ENCODE peak calls at places on chromosomes 1 and 21, in ten cellular contexts. One of them, this sample, is unnamed.

GRCh38 chr1:232805269-232806070 is at the start of gene MAP10:
- DNase-seq in choroid plexus epithelial cell: peak
- DNase-seq in HAP-1: no peak
- DNase-seq in iPS DF 6.9: peak
- DNase-seq in body of pancreas: peak
- DNase-seq in CD4-positive, CD25-positive, alpha-beta regulatory T cell: peak
- DNase-seq in GM12865: peak
- DNase-seq in NB4: peak
- DNase-seq in cardiac fibroblast: peak
- DNase-seq in fibroblast of pulmonary artery: peak
- DNase-seq in this sample: peak

GRCh38 chr1:236774926-236775325 is 20.2 kb upstream of the MTR start:
- DNase-seq in NB4: no peak
- DNase-seq in CD4-positive, CD25-positive, alpha-beta regulatory T cell: no peak
- DNase-seq in HAP-1: peak
- DNase-seq in GM12865: no peak
- DNase-seq in cardiac fibroblast: peak
- DNase-seq in choroid plexus epithelial cell: peak
- DNase-seq in fibroblast of pulmonary artery: peak
- DNase-seq in body of pancreas: no peak
- DNase-seq in iPS DF 6.9: peak
- DNase-seq in this sample: no peak

GRCh38 chr21:39518055-39518844 is 66.5 kb downstream of the SH3BGR start:
- DNase-seq in choroid plexus epithelial cell: peak
- DNase-seq in body of pancreas: peak
- DNase-seq in CD4-positive, CD25-positive, alpha-beta regulatory T cell: peak
- DNase-seq in HAP-1: peak
- DNase-seq in fibroblast of pulmonary artery: peak
- DNase-seq in iPS DF 6.9: peak
- DNase-seq in cardiac fibroblast: peak
- DNase-seq in NB4: peak
- DNase-seq in GM12865: peak
- DNase-seq in this sample: peak

GRCh38 chr1:71081697-71082080 is 854 bp upstream of the ZRANB2 start:
- DNase-seq in CD4-positive, CD25-positive, alpha-beta regulatory T cell: no peak
- DNase-seq in GM12865: peak
- DNase-seq in body of pancreas: no peak
- DNase-seq in fibroblast of pulmonary artery: no peak
- DNase-seq in cardiac fibroblast: peak
- DNase-seq in HAP-1: no peak
- DNase-seq in choroid plexus epithelial cell: no peak
- DNase-seq in NB4: peak
- DNase-seq in iPS DF 6.9: no peak
- DNase-seq in this sample: no peak

GRCh38 chr21:45150630-45151265 is 76.4 kb downstream of the ADARB1 start:
- DNase-seq in body of pancreas: no peak
- DNase-seq in iPS DF 6.9: no peak
- DNase-seq in NB4: no peak
- DNase-seq in CD4-positive, CD25-positive, alpha-beta regulatory T cell: no peak
- DNase-seq in fibroblast of pulmonary artery: no peak
- DNase-seq in GM12865: no peak
- DNase-seq in choroid plexus epithelial cell: no peak
- DNase-seq in HAP-1: no peak
- DNase-seq in cardiac fibroblast: no peak
- DNase-seq in this sample: no peak

GRCh38 chr1:194176212-194176611 is 989.8 kb upstream of the B3GALT2 start:
- DNase-seq in CD4-positive, CD25-positive, alpha-beta regulatory T cell: no peak
- DNase-seq in iPS DF 6.9: no peak
- DNase-seq in fibroblast of pulmonary artery: no peak
- DNase-seq in choroid plexus epithelial cell: no peak
- DNase-seq in cardiac fibroblast: no peak
- DNase-seq in HAP-1: no peak
- DNase-seq in NB4: no peak
- DNase-seq in body of pancreas: no peak
- DNase-seq in GM12865: no peak
- DNase-seq in this sample: no peak

GRCh38 chr21:30605968-30606367 is 5.1 kb downstream of the KRTAP22-1 start:
- DNase-seq in NB4: no peak
- DNase-seq in fibroblast of pulmonary artery: no peak
- DNase-seq in body of pancreas: no peak
- DNase-seq in HAP-1: no peak
- DNase-seq in iPS DF 6.9: no peak
- DNase-seq in CD4-positive, CD25-positive, alpha-beta regulatory T cell: no peak
- DNase-seq in cardiac fibroblast: no peak
- DNase-seq in GM12865: no peak
- DNase-seq in choroid plexus epithelial cell: no peak
- DNase-seq in this sample: no peak

GRCh38 chr1:199305053-199305452 is 666.2 kb downstream of the PTPRC start:
- DNase-seq in GM12865: no peak
- DNase-seq in HAP-1: no peak
- DNase-seq in fibroblast of pulmonary artery: no peak
- DNase-seq in NB4: no peak
- DNase-seq in cardiac fibroblast: no peak
- DNase-seq in body of pancreas: no peak
- DNase-seq in iPS DF 6.9: no peak
- DNase-seq in CD4-positive, CD25-positive, alpha-beta regulatory T cell: no peak
- DNase-seq in choroid plexus epithelial cell: no peak
- DNase-seq in this sample: no peak

GRCh38 chr1:66275601-66276023 is 258.3 kb upstream of the SGIP1 start:
- DNase-seq in body of pancreas: no peak
- DNase-seq in HAP-1: no peak
- DNase-seq in choroid plexus epithelial cell: no peak
- DNase-seq in GM12865: no peak
- DNase-seq in CD4-positive, CD25-positive, alpha-beta regulatory T cell: no peak
- DNase-seq in iPS DF 6.9: no peak
- DNase-seq in NB4: peak
- DNase-seq in fibroblast of pulmonary artery: no peak
- DNase-seq in cardiac fibroblast: no peak
- DNase-seq in this sample: no peak

GRCh38 chr1:169849346-169850022 is 44.2 kb downstream of the SCYL3 start:
- DNase-seq in body of pancreas: no peak
- DNase-seq in GM12865: no peak
- DNase-seq in iPS DF 6.9: no peak
- DNase-seq in CD4-positive, CD25-positive, alpha-beta regulatory T cell: no peak
- DNase-seq in NB4: no peak
- DNase-seq in cardiac fibroblast: no peak
- DNase-seq in choroid plexus epithelial cell: no peak
- DNase-seq in fibroblast of pulmonary artery: no peak
- DNase-seq in HAP-1: no peak
- DNase-seq in this sample: no peak

GRCh38 chr1:38568061-38568857 is 291.3 kb downstream of the RRAGC start:
- DNase-seq in HAP-1: no peak
- DNase-seq in CD4-positive, CD25-positive, alpha-beta regulatory T cell: no peak
- DNase-seq in NB4: no peak
- DNase-seq in GM12865: no peak
- DNase-seq in cardiac fibroblast: no peak
- DNase-seq in fibroblast of pulmonary artery: no peak
- DNase-seq in iPS DF 6.9: no peak
- DNase-seq in choroid plexus epithelial cell: no peak
- DNase-seq in body of pancreas: no peak
- DNase-seq in this sample: no peak

GRCh38 chr1:168455764-168456163 is 88.0 kb downstream of the XCL2 start:
- DNase-seq in GM12865: no peak
- DNase-seq in fibroblast of pulmonary artery: no peak
- DNase-seq in body of pancreas: no peak
- DNase-seq in NB4: no peak
- DNase-seq in cardiac fibroblast: no peak
- DNase-seq in iPS DF 6.9: no peak
- DNase-seq in HAP-1: no peak
- DNase-seq in CD4-positive, CD25-positive, alpha-beta regulatory T cell: no peak
- DNase-seq in choroid plexus epithelial cell: no peak
- DNase-seq in this sample: no peak

GRCh38 chr1:174023438-174023837 is 1.3 kb upstream of the RC3H1 start:
- DNase-seq in cardiac fibroblast: peak
- DNase-seq in HAP-1: peak
- DNase-seq in fibroblast of pulmonary artery: peak
- DNase-seq in iPS DF 6.9: no peak
- DNase-seq in CD4-positive, CD25-positive, alpha-beta regulatory T cell: no peak
- DNase-seq in choroid plexus epithelial cell: peak
- DNase-seq in body of pancreas: peak
- DNase-seq in NB4: peak
- DNase-seq in GM12865: no peak
- DNase-seq in this sample: no peak

DNA sequence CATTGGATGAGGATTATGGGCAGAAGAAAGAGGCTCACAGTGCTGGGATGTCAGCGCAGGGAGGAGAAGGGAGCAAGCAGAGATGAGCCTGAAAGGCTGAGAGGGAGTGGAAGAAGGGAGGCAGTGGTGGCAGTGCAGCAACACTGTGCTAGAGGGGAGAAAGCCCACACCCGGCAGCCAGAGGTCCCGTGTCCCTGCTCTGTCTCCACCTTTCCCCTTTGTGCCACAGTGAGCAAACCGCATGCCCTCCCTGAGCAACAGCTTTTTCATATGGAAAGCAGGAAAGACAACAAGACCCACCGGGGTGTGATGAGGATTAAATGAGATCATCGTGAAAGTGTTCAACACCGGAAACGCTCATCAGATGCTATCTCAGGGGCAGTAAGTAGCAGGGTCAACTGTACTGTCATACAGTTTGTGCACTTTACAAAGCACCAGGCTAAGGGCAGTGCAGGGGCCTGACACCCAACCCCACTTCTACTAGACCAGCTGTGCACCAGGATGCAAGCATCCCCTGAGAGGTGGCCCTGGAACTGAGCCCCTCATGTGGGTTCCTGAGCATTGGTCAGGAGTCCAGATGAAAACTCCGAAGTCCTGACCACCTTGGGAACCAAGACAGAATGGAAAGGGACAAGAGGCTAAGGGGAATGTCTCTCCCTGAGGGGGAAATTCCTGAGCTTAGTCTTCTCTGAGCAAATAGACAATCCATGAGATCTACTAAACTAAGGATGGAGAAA is 9.1 kb downstream of the NHLH1 start:
- DNase-seq in iPS DF 6.9: no peak
- DNase-seq in fibroblast of pulmonary artery: no peak
- DNase-seq in CD4-positive, CD25-positive, alpha-beta regulatory T cell: no peak
- DNase-seq in cardiac fibroblast: no peak
- DNase-seq in GM12865: peak
- DNase-seq in NB4: peak
- DNase-seq in choroid plexus epithelial cell: peak
- DNase-seq in body of pancreas: no peak
- DNase-seq in HAP-1: peak
- DNase-seq in this sample: no peak
- H3K4me3 ChIP-seq in iPS DF 6.9: no peak
- H3K4me3 ChIP-seq in fibroblast of pulmonary artery: no peak
- H3K4me3 ChIP-seq in CD4-positive, CD25-positive, alpha-beta regulatory T cell: peak
- H3K4me3 ChIP-seq in cardiac fibroblast: no peak
- H3K4me3 ChIP-seq in GM12865: no peak
- H3K4me3 ChIP-seq in NB4: no peak
- H3K4me3 ChIP-seq in choroid plexus epithelial cell: no peak
- H3K4me3 ChIP-seq in body of pancreas: no peak
- H3K4me3 ChIP-seq in HAP-1: no peak
- H3K4me3 ChIP-seq in this sample: no peak

GRCh38 chr1:239169276-239169675 is 217.1 kb upstream of the CHRM3 start:
- DNase-seq in fibroblast of pulmonary artery: no peak
- DNase-seq in HAP-1: no peak
- DNase-seq in cardiac fibroblast: no peak
- DNase-seq in CD4-positive, CD25-positive, alpha-beta regulatory T cell: no peak
- DNase-seq in NB4: no peak
- DNase-seq in GM12865: no peak
- DNase-seq in choroid plexus epithelial cell: no peak
- DNase-seq in body of pancreas: no peak
- DNase-seq in iPS DF 6.9: no peak
- DNase-seq in this sample: no peak

GRCh38 chr1:239164451-239165180 is 221.8 kb upstream of the CHRM3 start:
- DNase-seq in GM12865: no peak
- DNase-seq in CD4-positive, CD25-positive, alpha-beta regulatory T cell: no peak
- DNase-seq in iPS DF 6.9: no peak
- DNase-seq in NB4: no peak
- DNase-seq in cardiac fibroblast: no peak
- DNase-seq in fibroblast of pulmonary artery: no peak
- DNase-seq in HAP-1: no peak
- DNase-seq in choroid plexus epithelial cell: no peak
- DNase-seq in body of pancreas: no peak
- DNase-seq in this sample: no peak
- H3K4me3 ChIP-seq in GM12865: no peak
- H3K4me3 ChIP-seq in CD4-positive, CD25-positive, alpha-beta regulatory T cell: no peak
- H3K4me3 ChIP-seq in iPS DF 6.9: no peak
- H3K4me3 ChIP-seq in NB4: no peak
- H3K4me3 ChIP-seq in cardiac fibroblast: no peak
- H3K4me3 ChIP-seq in fibroblast of pulmonary artery: no peak
- H3K4me3 ChIP-seq in HAP-1: no peak
- H3K4me3 ChIP-seq in choroid plexus epithelial cell: no peak
- H3K4me3 ChIP-seq in body of pancreas: no peak
- H3K4me3 ChIP-seq in this sample: no peak

DNA sequence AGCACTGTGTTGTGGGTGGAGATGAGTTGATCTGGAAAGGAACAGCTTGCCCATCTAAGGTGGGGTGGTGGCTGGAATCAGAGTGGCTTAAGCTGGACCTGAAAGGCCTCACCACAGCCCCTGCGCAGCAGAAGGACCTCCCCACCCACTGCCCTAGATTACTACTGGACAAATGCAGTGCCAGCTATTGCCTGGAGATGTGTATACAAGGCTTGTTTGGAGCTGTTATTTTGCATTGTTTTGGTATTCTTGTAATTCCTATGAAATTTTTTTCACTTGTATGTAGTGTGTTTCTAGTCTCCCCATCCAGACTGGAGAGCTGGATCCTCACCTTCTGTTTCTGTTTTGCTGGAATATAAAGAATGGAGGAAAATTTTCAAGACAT is 1.3 kb upstream of the SLC30A1 start:
- DNase-seq in body of pancreas: no peak
- DNase-seq in cardiac fibroblast: peak
- DNase-seq in CD4-positive, CD25-positive, alpha-beta regulatory T cell: no peak
- DNase-seq in choroid plexus epithelial cell: no peak
- DNase-seq in fibroblast of pulmonary artery: no peak
- DNase-seq in GM12865: no peak
- DNase-seq in iPS DF 6.9: no peak
- DNase-seq in NB4: no peak
- DNase-seq in HAP-1: no peak
- DNase-seq in this sample: no peak
- H3K4me3 ChIP-seq in body of pancreas: no peak
- H3K4me3 ChIP-seq in cardiac fibroblast: no peak
- H3K4me3 ChIP-seq in CD4-positive, CD25-positive, alpha-beta regulatory T cell: no peak
- H3K4me3 ChIP-seq in choroid plexus epithelial cell: no peak
- H3K4me3 ChIP-seq in fibroblast of pulmonary artery: no peak
- H3K4me3 ChIP-seq in GM12865: no peak
- H3K4me3 ChIP-seq in iPS DF 6.9: no peak
- H3K4me3 ChIP-seq in NB4: no peak
- H3K4me3 ChIP-seq in HAP-1: no peak
- H3K4me3 ChIP-seq in this sample: no peak

DNA sequence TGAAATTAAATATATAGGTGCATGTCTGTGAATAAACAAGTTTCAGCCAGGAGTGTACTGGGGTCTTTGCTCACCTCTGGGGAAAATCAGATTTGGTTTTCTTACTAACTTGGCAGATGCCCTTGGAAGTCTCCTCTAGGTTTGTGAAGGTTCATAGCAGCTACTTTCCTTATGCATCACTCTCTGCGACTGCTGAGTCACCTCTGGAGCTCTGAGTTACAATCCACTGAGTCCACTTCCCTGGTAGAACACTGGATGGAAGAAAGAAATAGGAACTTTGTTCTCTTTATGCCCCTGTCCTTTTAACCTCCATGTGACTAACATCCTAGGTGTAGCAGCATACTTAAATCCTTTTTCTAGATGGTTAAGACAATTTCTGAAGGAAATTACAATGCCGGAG is 4.4 kb upstream of the FASLG start:
- DNase-seq in iPS DF 6.9: no peak
- DNase-seq in choroid plexus epithelial cell: peak
- DNase-seq in HAP-1: no peak
- DNase-seq in CD4-positive, CD25-positive, alpha-beta regulatory T cell: no peak
- DNase-seq in fibroblast of pulmonary artery: peak
- DNase-seq in NB4: no peak
- DNase-seq in body of pancreas: no peak
- DNase-seq in GM12865: peak
- DNase-seq in cardiac fibroblast: peak
- DNase-seq in this sample: peak
- H3K4me3 ChIP-seq in iPS DF 6.9: no peak
- H3K4me3 ChIP-seq in choroid plexus epithelial cell: no peak
- H3K4me3 ChIP-seq in HAP-1: no peak
- H3K4me3 ChIP-seq in CD4-positive, CD25-positive, alpha-beta regulatory T cell: no peak
- H3K4me3 ChIP-seq in fibroblast of pulmonary artery: no peak
- H3K4me3 ChIP-seq in NB4: no peak
- H3K4me3 ChIP-seq in body of pancreas: no peak
- H3K4me3 ChIP-seq in GM12865: no peak
- H3K4me3 ChIP-seq in cardiac fibroblast: no peak
- H3K4me3 ChIP-seq in this sample: no peak